ENCODE peak calls at places on chromosomes 6 and 20, in ten cellular contexts. One of them, this sample, is unnamed.

GRCh38 chr20:32945710-32946221 is 58.5 kb downstream of the SUN5 start:
- DNase-seq in heart right ventricle: no peak
- DNase-seq in body of pancreas: no peak
- DNase-seq in heart left ventricle: no peak
- DNase-seq in foreskin keratinocyte: no peak
- DNase-seq in HCT116: peak; percentile 21
- DNase-seq in BE2C: no peak
- DNase-seq in mammary epithelial cell: peak; percentile 4
- DNase-seq in breast epithelium: no peak
- DNase-seq in lower lobe of right lung: no peak
- DNase-seq in this sample: no peak

GRCh38 chr6:36545767-36546663 is 1.3 kb downstream of the STK38 start:
- DNase-seq in mammary epithelial cell: peak; percentile 21
- DNase-seq in breast epithelium: no peak
- DNase-seq in BE2C: no peak
- DNase-seq in body of pancreas: no peak
- DNase-seq in HCT116: no peak
- DNase-seq in lower lobe of right lung: no peak
- DNase-seq in foreskin keratinocyte: no peak
- DNase-seq in heart right ventricle: no peak
- DNase-seq in heart left ventricle: no peak
- DNase-seq in this sample: no peak

GRCh38 chr6:110537208-110538123 is 61.1 kb upstream of the SLC22A16 start:
- DNase-seq in mammary epithelial cell: peak; percentile 99
- DNase-seq in breast epithelium: no peak
- DNase-seq in heart right ventricle: no peak
- DNase-seq in BE2C: no peak
- DNase-seq in lower lobe of right lung: no peak
- DNase-seq in body of pancreas: no peak
- DNase-seq in heart left ventricle: no peak
- DNase-seq in HCT116: peak; percentile 84
- DNase-seq in foreskin keratinocyte: peak; percentile 98
- DNase-seq in this sample: no peak

GRCh38 chr6:107337342-107337741 is 122.0 kb downstream of the PDSS2 start:
- DNase-seq in heart right ventricle: no peak
- DNase-seq in lower lobe of right lung: no peak
- DNase-seq in body of pancreas: no peak
- DNase-seq in BE2C: no peak
- DNase-seq in breast epithelium: no peak
- DNase-seq in HCT116: no peak
- DNase-seq in foreskin keratinocyte: no peak
- DNase-seq in heart left ventricle: no peak
- DNase-seq in mammary epithelial cell: no peak
- DNase-seq in this sample: no peak

GRCh38 chr6:122886475-122886874 is 97.4 kb downstream of the SMPDL3A start:
- DNase-seq in foreskin keratinocyte: no peak
- DNase-seq in body of pancreas: no peak
- DNase-seq in heart right ventricle: no peak
- DNase-seq in BE2C: no peak
- DNase-seq in heart left ventricle: no peak
- DNase-seq in HCT116: no peak
- DNase-seq in mammary epithelial cell: no peak
- DNase-seq in breast epithelium: no peak
- DNase-seq in lower lobe of right lung: no peak
- DNase-seq in this sample: no peak

GRCh38 chr6:8193541-8193940 is 91.2 kb upstream of the EEF1E1 start:
- DNase-seq in lower lobe of right lung: no peak
- DNase-seq in mammary epithelial cell: no peak
- DNase-seq in breast epithelium: no peak
- DNase-seq in body of pancreas: no peak
- DNase-seq in foreskin keratinocyte: peak; percentile 23
- DNase-seq in BE2C: no peak
- DNase-seq in HCT116: no peak
- DNase-seq in heart left ventricle: no peak
- DNase-seq in heart right ventricle: no peak
- DNase-seq in this sample: no peak

GRCh38 chr20:60249436-60249835 is 291.2 kb downstream of the CDH26 start:
- DNase-seq in breast epithelium: peak; percentile 26
- DNase-seq in body of pancreas: no peak
- DNase-seq in lower lobe of right lung: no peak
- DNase-seq in heart left ventricle: no peak
- DNase-seq in BE2C: no peak
- DNase-seq in HCT116: no peak
- DNase-seq in heart right ventricle: no peak
- DNase-seq in mammary epithelial cell: peak; percentile 96
- DNase-seq in foreskin keratinocyte: peak; percentile 97
- DNase-seq in this sample: no peak

GRCh38 chr20:52637201-52637600 is 335.0 kb upstream of the TSHZ2 start:
- DNase-seq in breast epithelium: no peak
- DNase-seq in mammary epithelial cell: no peak
- DNase-seq in heart right ventricle: no peak
- DNase-seq in heart left ventricle: no peak
- DNase-seq in body of pancreas: no peak
- DNase-seq in HCT116: no peak
- DNase-seq in foreskin keratinocyte: no peak
- DNase-seq in lower lobe of right lung: no peak
- DNase-seq in BE2C: no peak
- DNase-seq in this sample: no peak

GRCh38 chr6:93799226-93799625 is 379.9 kb upstream of the EPHA7 start:
- DNase-seq in foreskin keratinocyte: no peak
- DNase-seq in body of pancreas: no peak
- DNase-seq in HCT116: no peak
- DNase-seq in breast epithelium: no peak
- DNase-seq in heart right ventricle: no peak
- DNase-seq in mammary epithelial cell: no peak
- DNase-seq in lower lobe of right lung: no peak
- DNase-seq in heart left ventricle: no peak
- DNase-seq in BE2C: no peak
- DNase-seq in this sample: no peak

GRCh38 chr6:28401172-28401571 is 1.6 kb upstream of the ZSCAN12 start:
- DNase-seq in body of pancreas: no peak
- DNase-seq in foreskin keratinocyte: peak; percentile 32
- DNase-seq in heart right ventricle: no peak
- DNase-seq in HCT116: no peak
- DNase-seq in mammary epithelial cell: peak; percentile 55
- DNase-seq in BE2C: no peak
- DNase-seq in breast epithelium: no peak
- DNase-seq in lower lobe of right lung: no peak
- DNase-seq in heart left ventricle: no peak
- DNase-seq in this sample: no peak

GRCh38 chr6:159655409-159655988 is 37.5 kb downstream of the SOD2 start:
- DNase-seq in HCT116: no peak
- DNase-seq in heart right ventricle: no peak
- DNase-seq in body of pancreas: no peak
- DNase-seq in breast epithelium: no peak
- DNase-seq in heart left ventricle: no peak
- DNase-seq in foreskin keratinocyte: no peak
- DNase-seq in mammary epithelial cell: no peak
- DNase-seq in lower lobe of right lung: no peak
- DNase-seq in BE2C: no peak
- DNase-seq in this sample: peak; percentile 13

GRCh38 chr6:2355155-2355554 is 109.8 kb upstream of the GMDS start:
- DNase-seq in mammary epithelial cell: no peak
- DNase-seq in body of pancreas: no peak
- DNase-seq in BE2C: no peak
- DNase-seq in heart right ventricle: no peak
- DNase-seq in heart left ventricle: no peak
- DNase-seq in HCT116: no peak
- DNase-seq in lower lobe of right lung: no peak
- DNase-seq in breast epithelium: no peak
- DNase-seq in foreskin keratinocyte: no peak
- DNase-seq in this sample: no peak

GRCh38 chr20:52103469-52103910 is 88.1 kb downstream of the ZFP64 start:
- DNase-seq in heart right ventricle: no peak
- DNase-seq in breast epithelium: no peak
- DNase-seq in body of pancreas: no peak
- DNase-seq in foreskin keratinocyte: peak; percentile 70
- DNase-seq in BE2C: no peak
- DNase-seq in lower lobe of right lung: no peak
- DNase-seq in mammary epithelial cell: no peak
- DNase-seq in HCT116: no peak
- DNase-seq in heart left ventricle: no peak
- DNase-seq in this sample: no peak

GRCh38 chr20:62244644-62245108 is 6.4 kb downstream of the OSBPL2 start:
- DNase-seq in lower lobe of right lung: no peak
- DNase-seq in HCT116: no peak
- DNase-seq in foreskin keratinocyte: no peak
- DNase-seq in heart right ventricle: no peak
- DNase-seq in BE2C: no peak
- DNase-seq in breast epithelium: no peak
- DNase-seq in heart left ventricle: peak; percentile 40
- DNase-seq in body of pancreas: peak; percentile 94
- DNase-seq in mammary epithelial cell: no peak
- DNase-seq in this sample: no peak
- H3K4me1 ChIP-seq in lower lobe of right lung: peaks cover 39% of the 10 kb centered on the region
- H3K4me1 ChIP-seq in HCT116: no peaks in the 10 kb centered on the region
- H3K4me1 ChIP-seq in foreskin keratinocyte: no peaks in the 10 kb centered on the region
- H3K4me1 ChIP-seq in heart right ventricle: peaks cover 76% of the 10 kb centered on the region
- H3K4me1 ChIP-seq in BE2C: no peaks in the 10 kb centered on the region
- H3K4me1 ChIP-seq in breast epithelium: peaks cover 6% of the 10 kb centered on the region
- H3K4me1 ChIP-seq in heart left ventricle: peaks cover 58% of the 10 kb centered on the region
- H3K4me1 ChIP-seq in body of pancreas: peaks cover 89% of the 10 kb centered on the region
- H3K4me1 ChIP-seq in mammary epithelial cell: peaks cover 25% of the 10 kb centered on the region
- H3K4me1 ChIP-seq in this sample: peaks cover 36% of the 10 kb centered on the region

GRCh38 chr6:24910331-24910849 is 25.4 kb downstream of the RIPOR2 start:
- DNase-seq in heart left ventricle: peak; percentile 58
- DNase-seq in body of pancreas: peak; percentile 19
- DNase-seq in lower lobe of right lung: peak; percentile 46
- DNase-seq in breast epithelium: no peak
- DNase-seq in HCT116: no peak
- DNase-seq in heart right ventricle: peak; percentile 26
- DNase-seq in mammary epithelial cell: peak; percentile 16
- DNase-seq in BE2C: no peak
- DNase-seq in foreskin keratinocyte: no peak
- DNase-seq in this sample: no peak

GRCh38 chr6:24908555-24908954 is 27.2 kb downstream of the RIPOR2 start:
- DNase-seq in body of pancreas: no peak
- DNase-seq in mammary epithelial cell: no peak
- DNase-seq in lower lobe of right lung: no peak
- DNase-seq in BE2C: no peak
- DNase-seq in foreskin keratinocyte: no peak
- DNase-seq in breast epithelium: no peak
- DNase-seq in heart left ventricle: no peak
- DNase-seq in heart right ventricle: no peak
- DNase-seq in HCT116: no peak
- DNase-seq in this sample: no peak

GRCh38 chr6:24909281-24910216 is 26.2 kb downstream of the RIPOR2 start:
- DNase-seq in lower lobe of right lung: no peak
- DNase-seq in foreskin keratinocyte: no peak
- DNase-seq in heart left ventricle: no peak
- DNase-seq in breast epithelium: no peak
- DNase-seq in heart right ventricle: no peak
- DNase-seq in HCT116: no peak
- DNase-seq in mammary epithelial cell: no peak
- DNase-seq in body of pancreas: no peak
- DNase-seq in BE2C: no peak
- DNase-seq in this sample: no peak

GRCh38 chr6:24911983-24912382 is 23.8 kb downstream of the RIPOR2 start:
- DNase-seq in heart left ventricle: no peak
- DNase-seq in lower lobe of right lung: no peak
- DNase-seq in breast epithelium: no peak
- DNase-seq in mammary epithelial cell: no peak
- DNase-seq in body of pancreas: no peak
- DNase-seq in foreskin keratinocyte: no peak
- DNase-seq in heart right ventricle: no peak
- DNase-seq in HCT116: no peak
- DNase-seq in BE2C: no peak
- DNase-seq in this sample: no peak

DNA sequence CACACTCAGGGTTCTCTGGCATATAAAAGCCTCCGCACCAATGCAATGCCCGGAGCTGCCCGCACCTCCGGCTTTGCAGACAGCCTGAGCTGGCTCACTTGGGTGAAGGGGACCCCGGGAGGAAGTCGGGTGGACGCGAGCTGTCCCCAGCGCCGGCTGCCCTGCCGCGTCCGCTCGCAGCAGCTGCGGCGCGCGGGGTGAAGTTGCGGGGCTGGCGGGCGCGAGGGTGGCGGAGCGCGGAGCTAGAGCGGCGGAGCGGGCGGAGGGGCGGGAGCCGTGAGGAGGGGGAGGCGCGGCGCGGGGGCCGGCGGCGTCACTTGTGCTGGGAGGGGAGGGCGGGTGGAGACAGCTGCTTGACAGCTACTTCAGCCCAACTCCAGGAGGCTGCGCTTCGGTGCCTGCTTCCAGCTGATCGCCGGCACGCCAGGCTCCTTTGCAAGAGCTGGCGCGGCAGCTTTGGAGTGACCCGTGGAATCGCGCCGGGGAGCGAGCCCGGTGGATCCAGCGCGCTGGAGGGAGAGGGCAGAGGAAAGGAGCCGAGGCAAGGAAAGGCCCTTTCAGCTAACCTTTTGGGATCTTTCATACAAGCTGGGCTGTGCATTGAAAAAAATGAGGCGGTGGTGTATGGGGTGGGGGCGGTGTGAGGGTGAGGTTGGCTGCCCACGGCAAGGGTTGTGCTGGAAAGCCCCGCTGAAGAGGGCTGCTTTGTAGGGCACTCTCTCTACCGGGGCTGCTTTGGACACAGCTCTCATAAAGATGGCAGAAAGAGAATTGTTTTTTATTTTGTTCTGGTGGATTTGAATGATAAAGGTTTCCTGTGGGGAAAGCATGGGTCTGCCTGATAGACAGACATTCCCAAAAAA is 24.7 kb downstream of the RIPOR2 start:
- DNase-seq in HCT116: no peak
- DNase-seq in BE2C: peak; percentile 66
- DNase-seq in lower lobe of right lung: peak; percentile 78
- DNase-seq in heart left ventricle: peak; percentile 77
- DNase-seq in mammary epithelial cell: peak; percentile 12
- DNase-seq in breast epithelium: peak; percentile 37
- DNase-seq in foreskin keratinocyte: no peak
- DNase-seq in heart right ventricle: peak; percentile 54
- DNase-seq in body of pancreas: peak; percentile 62
- DNase-seq in this sample: peak; percentile 31
- H3K4me1 ChIP-seq in HCT116: no peaks in the 10 kb centered on the region
- H3K4me1 ChIP-seq in BE2C: no peaks in the 10 kb centered on the region
- H3K4me1 ChIP-seq in lower lobe of right lung: peaks cover 37% of the 10 kb centered on the region
- H3K4me1 ChIP-seq in heart left ventricle: peaks cover 6% of the 10 kb centered on the region
- H3K4me1 ChIP-seq in mammary epithelial cell: peaks cover 9% of the 10 kb centered on the region
- H3K4me1 ChIP-seq in breast epithelium: peaks cover 6% of the 10 kb centered on the region
- H3K4me1 ChIP-seq in foreskin keratinocyte: no peaks in the 10 kb centered on the region
- H3K4me1 ChIP-seq in heart right ventricle: peaks cover 14% of the 10 kb centered on the region
- H3K4me1 ChIP-seq in body of pancreas: peaks cover 16% of the 10 kb centered on the region
- H3K4me1 ChIP-seq in this sample: no peaks in the 10 kb centered on the region

GRCh38 chr6:38157905-38158304 is 338.4 kb downstream of the ZFAND3 start:
- DNase-seq in foreskin keratinocyte: no peak
- DNase-seq in heart left ventricle: no peak
- DNase-seq in breast epithelium: no peak
- DNase-seq in HCT116: no peak
- DNase-seq in heart right ventricle: no peak
- DNase-seq in lower lobe of right lung: no peak
- DNase-seq in mammary epithelial cell: no peak
- DNase-seq in BE2C: no peak
- DNase-seq in body of pancreas: no peak
- DNase-seq in this sample: no peak
- H3K4me1 ChIP-seq in foreskin keratinocyte: no peaks in the 10 kb centered on the region
- H3K4me1 ChIP-seq in heart left ventricle: no peaks in the 10 kb centered on the region
- H3K4me1 ChIP-seq in breast epithelium: no peaks in the 10 kb centered on the region
- H3K4me1 ChIP-seq in HCT116: no peaks in the 10 kb centered on the region
- H3K4me1 ChIP-seq in heart right ventricle: peaks cover 7% of the 10 kb centered on the region
- H3K4me1 ChIP-seq in lower lobe of right lung: peaks cover 15% of the 10 kb centered on the region
- H3K4me1 ChIP-seq in mammary epithelial cell: no peaks in the 10 kb centered on the region
- H3K4me1 ChIP-seq in BE2C: no peaks in the 10 kb centered on the region
- H3K4me1 ChIP-seq in body of pancreas: peaks cover 2% of the 10 kb centered on the region
- H3K4me1 ChIP-seq in this sample: no peaks in the 10 kb centered on the region

GRCh38 chr6:129679250-129679649 is 30.7 kb downstream of the ARHGAP18 start:
- DNase-seq in foreskin keratinocyte: no peak
- DNase-seq in breast epithelium: no peak
- DNase-seq in HCT116: no peak
- DNase-seq in mammary epithelial cell: no peak
- DNase-seq in body of pancreas: no peak
- DNase-seq in heart left ventricle: no peak
- DNase-seq in heart right ventricle: no peak
- DNase-seq in lower lobe of right lung: no peak
- DNase-seq in BE2C: no peak
- DNase-seq in this sample: no peak
- H3K4me1 ChIP-seq in foreskin keratinocyte: peaks cover 42% of the 10 kb centered on the region
- H3K4me1 ChIP-seq in breast epithelium: peaks cover 5% of the 10 kb centered on the region
- H3K4me1 ChIP-seq in HCT116: peaks cover 97% of the 10 kb centered on the region
- H3K4me1 ChIP-seq in mammary epithelial cell: peaks cover 78% of the 10 kb centered on the region
- H3K4me1 ChIP-seq in body of pancreas: peaks cover 65% of the 10 kb centered on the region
- H3K4me1 ChIP-seq in heart left ventricle: peaks cover 4% of the 10 kb centered on the region
- H3K4me1 ChIP-seq in heart right ventricle: no peaks in the 10 kb centered on the region
- H3K4me1 ChIP-seq in lower lobe of right lung: peaks cover 49% of the 10 kb centered on the region
- H3K4me1 ChIP-seq in BE2C: peaks cover 2% of the 10 kb centered on the region
- H3K4me1 ChIP-seq in this sample: peaks cover 5% of the 10 kb centered on the region

This sample was measured in mucosa of descending colon.